ENCODE peak calls at places on chromosomes 12 and 14, in nine cellular contexts. H is HepG2, K is A549, N is SK-N-SH, Y is ovary, P is H1, W is stomach, L is upper lobe of left lung, F is transverse colon. S is an unnamed sample.

GRCh38 chr12:16198884-16199283 is 78.6 kb downstream of the SLC15A5 start:
- DNase-seq in H (no peak), K (no peak), N (no peak), Y (no peak), P (no peak), W (no peak), L (no peak), F (no peak), S (no peak)

GRCh38 chr12:127170271-127171180 is 1096.4 kb upstream of the TMEM132C start:
- DNase-seq in H (no peak), K (no peak), N (no peak), Y (no peak), P (no peak), W (no peak), L (no peak), F (no peak), S (peak; percentile 19)

GRCh38 chr14:105537580-105538474 is 11.4 kb downstream of the TMEM121 start:
- DNase-seq in H (no peak), K (peak; percentile 77), N (peak; percentile 95), Y (peak; percentile 45), P (no peak), W (peak; percentile 78), L (peak; percentile 66), F (peak; percentile 62), S (no peak)

GRCh38 chr14:75222208-75222701 is 45.8 kb upstream of the TMED10 start:
- DNase-seq in H (no peak), K (no peak), N (no peak), Y (no peak), P (peak; percentile 47), W (no peak), L (peak; percentile 68), F (no peak), S (no peak)

GRCh38 chr14:100165376-100165775 is 5.9 kb upstream of the DEGS2 start:
- DNase-seq in H (no peak), K (no peak), N (no peak), Y (no peak), P (no peak), W (peak; percentile 72), L (peak; percentile 56), F (peak; percentile 55), S (no peak)

GRCh38 chr12:106249411-106250135 is 1.8 kb upstream of the CKAP4 start:
- DNase-seq in H (no peak), K (no peak), N (no peak), Y (no peak), P (no peak), W (no peak), L (no peak), F (peak; percentile 75), S (no peak)

GRCh38 chr12:116265361-116266128 is 11.9 kb downstream of the MED13L start:
- DNase-seq in H (no peak), K (no peak), N (no peak), Y (no peak), P (no peak), W (no peak), L (no peak), F (no peak), S (no peak)

GRCh38 chr12:3313655-3314305 is 177.2 kb upstream of the PRMT8 start:
- DNase-seq in H (peak; percentile 40), K (peak; percentile 52), N (peak; percentile 64), Y (no peak), P (no peak), W (no peak), L (no peak), F (no peak), S (no peak)

DNA sequence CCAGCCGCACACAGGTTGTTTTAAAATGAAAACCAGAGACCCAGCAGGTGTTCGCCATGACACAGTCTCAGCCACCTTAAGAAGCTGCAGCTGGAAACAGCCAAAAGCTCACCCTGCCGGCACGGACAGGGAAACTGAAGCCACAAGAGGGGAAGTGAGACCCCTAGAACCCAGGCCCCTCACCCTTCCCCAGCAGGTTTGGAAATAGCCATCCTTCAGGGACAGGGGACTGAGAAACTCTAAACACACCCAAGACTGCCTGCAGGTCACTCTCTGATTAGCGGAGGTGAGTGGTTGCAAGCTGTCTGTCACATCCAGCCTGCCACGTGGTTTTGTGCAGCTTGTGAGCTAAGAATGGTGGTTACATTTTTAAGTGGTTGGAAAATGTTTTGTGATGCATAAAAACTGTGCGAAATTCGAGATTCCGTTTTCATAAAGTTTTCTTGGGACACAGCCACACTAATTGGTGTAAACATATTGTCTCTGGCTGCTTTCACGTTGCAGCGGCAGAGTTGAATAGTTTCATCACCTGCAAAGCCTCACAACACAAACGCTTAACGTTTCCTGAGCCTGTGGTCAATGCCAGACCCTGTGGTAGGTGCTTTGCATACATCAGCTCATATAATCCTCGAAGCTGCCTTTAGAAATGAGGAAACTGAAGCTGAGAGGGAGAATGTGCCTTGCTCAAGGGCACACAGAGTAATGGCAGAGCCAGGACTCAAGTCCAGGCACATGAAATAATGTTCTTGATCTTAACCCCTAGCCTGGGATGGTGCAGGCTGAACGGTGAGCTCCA is 1.7 kb upstream of the SELPLG start:
- DNase-seq in H (no peak), K (no peak), N (no peak), Y (no peak), P (no peak), W (no peak), L (peak; percentile 57), F (peak; percentile 71), S (no peak)
- TF ChIP-seq EP300 in H (no peak), K (no peak), N (no peak), Y (no peak), P (no peak), W (no peak), L (no peak), F (no peak), S (no peak)

GRCh38 chr12:54356228-54356627 is 8.1 kb downstream of the GPR84 start:
- DNase-seq in H (no peak), K (no peak), N (no peak), Y (no peak), P (no peak), W (no peak), L (no peak), F (no peak), S (no peak)

GRCh38 chr12:54355104-54355815 is 9.0 kb downstream of the GPR84 start:
- DNase-seq in H (no peak), K (no peak), N (no peak), Y (no peak), P (no peak), W (no peak), L (no peak), F (no peak), S (no peak)

GRCh38 chr12:54350743-54351142 is 13.5 kb downstream of the GPR84 start:
- DNase-seq in H (no peak), K (no peak), N (no peak), Y (no peak), P (no peak), W (no peak), L (peak; percentile 44), F (no peak), S (no peak)

GRCh38 chr12:54352022-54352531 is 12.2 kb downstream of the GPR84 start:
- DNase-seq in H (no peak), K (no peak), N (peak; percentile 65), Y (peak; percentile 80), P (peak; percentile 50), W (peak; percentile 49), L (peak; percentile 75), F (peak; percentile 30), S (no peak)

GRCh38 chr12:54352891-54353874 is 11.1 kb downstream of the GPR84 start:
- DNase-seq in H (no peak), K (no peak), N (peak; percentile 83), Y (peak; percentile 53), P (no peak), W (no peak), L (peak; percentile 73), F (no peak), S (no peak)
- TF ChIP-seq EP300 in H (no peak), K (no peak), N (no peak), Y (no peak), P (no peak), W (no peak), L (no peak), F (no peak), S (no peak)

GRCh38 chr12:11755311-11755930 is 105.9 kb downstream of the ETV6 start:
- DNase-seq in H (no peak), K (no peak), N (no peak), Y (no peak), P (no peak), W (no peak), L (no peak), F (no peak), S (no peak)

GRCh38 chr12:11752403-11753150 is 103.1 kb downstream of the ETV6 start:
- DNase-seq in H (no peak), K (no peak), N (no peak), Y (no peak), P (no peak), W (no peak), L (no peak), F (no peak), S (no peak)

GRCh38 chr12:11754256-11754655 is 104.8 kb downstream of the ETV6 start:
- DNase-seq in H (no peak), K (no peak), N (no peak), Y (no peak), P (no peak), W (no peak), L (no peak), F (no peak), S (no peak)

GRCh38 chr12:11753826-11754225 is 104.4 kb downstream of the ETV6 start:
- DNase-seq in H (no peak), K (no peak), N (no peak), Y (no peak), P (no peak), W (no peak), L (no peak), F (no peak), S (no peak)

DNA sequence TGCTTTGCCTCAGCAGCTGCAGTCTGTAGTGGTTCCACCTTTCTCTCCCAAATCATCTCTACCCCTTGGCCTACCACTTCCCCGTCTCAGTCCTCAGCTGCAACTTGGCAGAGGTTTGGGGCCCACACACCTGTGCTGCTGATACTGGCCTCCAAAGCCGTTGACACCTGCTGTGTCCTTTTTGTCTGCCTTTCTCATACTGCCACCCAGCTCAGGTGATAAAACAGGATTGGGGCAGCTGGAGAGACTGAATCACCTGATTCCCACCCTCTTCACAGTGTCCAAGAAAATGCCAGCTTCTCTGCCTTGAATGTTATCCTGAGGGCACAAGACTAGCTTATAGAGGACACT is 103.7 kb downstream of the ETV6 start:
- DNase-seq in H (no peak), K (no peak), N (no peak), Y (no peak), P (no peak), W (no peak), L (no peak), F (peak; percentile 57), S (no peak)
- TF ChIP-seq EP300 in H (no peak), K (no peak), N (no peak), Y (no peak), P (no peak), W (no peak), L (no peak), F (no peak), S (no peak)

GRCh38 chr12:125687820-125688219 is 622.6 kb downstream of the AACS start:
- DNase-seq in H (no peak), K (no peak), N (no peak), Y (no peak), P (no peak), W (no peak), L (no peak), F (no peak), S (no peak)

GRCh38 chr12:125687403-125687802 is 622.2 kb downstream of the AACS start:
- DNase-seq in H (no peak), K (no peak), N (no peak), Y (no peak), P (no peak), W (no peak), L (no peak), F (no peak), S (no peak)

GRCh38 chr12:125684968-125685790 is 619.9 kb downstream of the AACS start:
- DNase-seq in H (no peak), K (no peak), N (no peak), Y (no peak), P (no peak), W (no peak), L (no peak), F (peak; percentile 26), S (no peak)

GRCh38 chr12:125685885-125686284 is 620.6 kb downstream of the AACS start:
- DNase-seq in H (no peak), K (no peak), N (no peak), Y (no peak), P (no peak), W (no peak), L (no peak), F (no peak), S (no peak)

DNA sequence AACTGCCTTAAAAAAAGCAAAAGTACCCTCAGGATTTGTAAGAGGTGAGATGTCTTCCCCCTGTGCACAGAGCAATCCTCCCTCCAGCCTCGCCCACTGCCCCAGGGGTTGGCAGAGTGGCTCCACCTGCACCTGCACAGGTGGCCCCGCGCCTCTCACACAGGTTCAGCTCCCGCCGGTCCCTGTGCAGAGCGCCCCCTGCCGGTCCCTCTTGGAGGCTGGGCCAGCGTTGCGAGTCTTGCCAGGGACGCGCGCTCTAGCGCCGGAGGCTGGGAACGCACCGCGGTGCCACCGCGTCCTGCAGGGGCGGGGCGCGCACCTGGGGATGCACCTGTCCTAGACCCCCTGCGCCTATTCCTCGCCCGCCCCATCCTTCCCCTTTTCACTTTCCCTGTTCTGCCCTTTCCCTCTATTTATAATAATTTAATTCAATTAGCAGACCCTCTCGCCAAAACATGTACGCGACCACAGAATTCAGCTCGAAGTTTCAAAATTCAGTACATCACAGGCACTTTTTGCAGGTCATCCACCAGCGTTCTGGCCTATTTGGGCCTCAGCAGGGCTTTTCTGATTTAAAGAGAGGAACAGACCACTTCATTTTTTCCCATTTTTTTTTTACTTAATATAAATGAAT is 618.6 kb downstream of the AACS start:
- DNase-seq in H (peak; percentile 31), K (no peak), N (peak; percentile 66), Y (no peak), P (peak; percentile 57), W (peak; percentile 70), L (peak; percentile 49), F (peak; percentile 58), S (no peak)
- TF ChIP-seq EP300 in H (no peak), K (no peak), N (no peak), Y (no peak), P (no peak), W (no peak), L (no peak), F (no peak), S (no peak)

S was measured in tibial nerve.